ENCODE peak calls at places on chromosomes 13 and 19, in four cellular contexts. One of them, this sample, is unnamed.
A peak's percentile ranks its signal among the peaks of the same experiment; 100 is the strongest.

GRCh38 chr13:91652389-91652788 is 254.0 kb downstream of the GPC5 start:
- DNase-seq in GM12878: no peak
- DNase-seq in K562: no peak
- DNase-seq in HepG2: no peak
- DNase-seq in this sample: no peak

GRCh38 chr13:32726374-32727037 is 140.3 kb downstream of the PDS5B start:
- DNase-seq in K562: no peak
- DNase-seq in GM12878: no peak
- DNase-seq in HepG2: no peak
- DNase-seq in this sample: no peak

GRCh38 chr19:50258918-50259372 is 55.5 kb downstream of the MYH14 start:
- DNase-seq in K562: peak; percentile 65
- DNase-seq in HepG2: no peak
- DNase-seq in GM12878: no peak
- DNase-seq in this sample: peak; percentile 36

GRCh38 chr19:36605101-36605838 is at the start of gene ZNF382:
- DNase-seq in GM12878: peak; percentile 17
- DNase-seq in K562: no peak
- DNase-seq in HepG2: peak; percentile 63
- DNase-seq in this sample: peak; percentile 60

GRCh38 chr19:14127176-14127575 is 9.2 kb downstream of the ASF1B start:
- DNase-seq in HepG2: no peak
- DNase-seq in GM12878: no peak
- DNase-seq in K562: no peak
- DNase-seq in this sample: no peak

GRCh38 chr19:50327461-50328256 is 1.5 kb downstream of the KCNC3 start:
- DNase-seq in HepG2: no peak
- DNase-seq in GM12878: no peak
- DNase-seq in K562: no peak
- DNase-seq in this sample: no peak

GRCh38 chr19:2982556-2982955 is 5.2 kb downstream of the TLE6 start:
- DNase-seq in K562: peak; percentile 6
- DNase-seq in HepG2: no peak
- DNase-seq in GM12878: no peak
- DNase-seq in this sample: no peak

GRCh38 chr13:60583911-60584753 is 187.1 kb downstream of the TDRD3 start:
- DNase-seq in HepG2: no peak
- DNase-seq in GM12878: no peak
- DNase-seq in K562: peak; percentile 14
- DNase-seq in this sample: peak; percentile 64

GRCh38 chr19:36182612-36183454 is 30.6 kb upstream of the COX7A1 start:
- DNase-seq in K562: no peak
- DNase-seq in HepG2: no peak
- DNase-seq in GM12878: no peak
- DNase-seq in this sample: no peak

GRCh38 chr19:35380450-35381124 is 9.7 kb downstream of the GPR42 start:
- DNase-seq in K562: peak; percentile 80
- DNase-seq in GM12878: no peak
- DNase-seq in HepG2: peak; percentile 89
- DNase-seq in this sample: no peak

GRCh38 chr19:53808710-53809125 is 15.4 kb downstream of the NLRP12 start:
- DNase-seq in HepG2: peak; percentile 68
- DNase-seq in GM12878: no peak
- DNase-seq in K562: peak; percentile 1
- DNase-seq in this sample: no peak

GRCh38 chr19:52170863-52171320 is 529 bp downstream of the ZNF836 start:
- DNase-seq in K562: no peak
- DNase-seq in HepG2: no peak
- DNase-seq in GM12878: no peak
- DNase-seq in this sample: no peak

GRCh38 chr19:39077323-39077722 is 6.8 kb upstream of the ACP7 start:
- DNase-seq in GM12878: no peak
- DNase-seq in K562: no peak
- DNase-seq in HepG2: no peak
- DNase-seq in this sample: no peak

GRCh38 chr19:11361771-11362731 is 6.8 kb downstream of the PLPPR2 start:
- DNase-seq in HepG2: no peak
- DNase-seq in GM12878: no peak
- DNase-seq in K562: peak; percentile 58
- DNase-seq in this sample: no peak

GRCh38 chr19:3366104-3366760 is at the start of gene NFIC:
- DNase-seq in K562: peak; percentile 80
- DNase-seq in GM12878: no peak
- DNase-seq in HepG2: no peak
- DNase-seq in this sample: no peak

GRCh38 chr19:13588953-13589833 is 82.9 kb upstream of the CACNA1A start:
- DNase-seq in GM12878: no peak
- DNase-seq in K562: peak; percentile 79
- DNase-seq in HepG2: peak; percentile 22
- DNase-seq in this sample: peak; percentile 97

GRCh38 chr13:44271915-44272341 is 101.7 kb upstream of the SERP2 start:
- DNase-seq in GM12878: no peak
- DNase-seq in HepG2: no peak
- DNase-seq in K562: no peak
- DNase-seq in this sample: no peak

GRCh38 chr13:51050021-51050886 is 60.8 kb downstream of the C13orf42 start:
- DNase-seq in HepG2: no peak
- DNase-seq in GM12878: no peak
- DNase-seq in K562: no peak
- DNase-seq in this sample: no peak

GRCh38 chr13:67231481-67231940 is 1.4 kb upstream of the PCDH9 start:
- DNase-seq in GM12878: no peak
- DNase-seq in HepG2: no peak
- DNase-seq in K562: no peak
- DNase-seq in this sample: no peak

GRCh38 chr13:32391101-32391620 is 36.8 kb downstream of the N4BP2L1 start:
- DNase-seq in GM12878: no peak
- DNase-seq in HepG2: no peak
- DNase-seq in K562: no peak
- DNase-seq in this sample: no peak

GRCh38 chr19:39362682-39363657 is 20.7 kb downstream of the SAMD4B start:
- DNase-seq in GM12878: no peak
- DNase-seq in HepG2: no peak
- DNase-seq in K562: no peak
- DNase-seq in this sample: no peak

GRCh38 chr19:33194884-33195710 is 967 bp downstream of the LRP3 start:
- DNase-seq in GM12878: no peak
- DNase-seq in K562: no peak
- DNase-seq in HepG2: peak; percentile 67
- DNase-seq in this sample: no peak

GRCh38 chr19:52603558-52604207 is 33.6 kb downstream of the ZNF701 start:
- DNase-seq in HepG2: no peak
- DNase-seq in GM12878: no peak
- DNase-seq in K562: no peak
- DNase-seq in this sample: no peak

GRCh38 chr13:98397221-98397620 is 179.7 kb downstream of the STK24 start:
- DNase-seq in K562: no peak
- DNase-seq in GM12878: no peak
- DNase-seq in HepG2: no peak
- DNase-seq in this sample: no peak

GRCh38 chr19:45117167-45117594 is 24.2 kb downstream of the PPP1R37 start:
- DNase-seq in K562: peak; percentile 51
- DNase-seq in GM12878: peak; percentile 73
- DNase-seq in HepG2: no peak
- DNase-seq in this sample: no peak

GRCh38 chr19:18425515-18426415 is 6.6 kb downstream of the SSBP4 start:
- DNase-seq in GM12878: no peak
- DNase-seq in K562: no peak
- DNase-seq in HepG2: no peak
- DNase-seq in this sample: no peak

GRCh38 chr19:29477831-29478577 is 47.8 kb upstream of the VSTM2B start:
- DNase-seq in GM12878: no peak
- DNase-seq in K562: no peak
- DNase-seq in HepG2: no peak
- DNase-seq in this sample: peak; percentile 29

DNA sequence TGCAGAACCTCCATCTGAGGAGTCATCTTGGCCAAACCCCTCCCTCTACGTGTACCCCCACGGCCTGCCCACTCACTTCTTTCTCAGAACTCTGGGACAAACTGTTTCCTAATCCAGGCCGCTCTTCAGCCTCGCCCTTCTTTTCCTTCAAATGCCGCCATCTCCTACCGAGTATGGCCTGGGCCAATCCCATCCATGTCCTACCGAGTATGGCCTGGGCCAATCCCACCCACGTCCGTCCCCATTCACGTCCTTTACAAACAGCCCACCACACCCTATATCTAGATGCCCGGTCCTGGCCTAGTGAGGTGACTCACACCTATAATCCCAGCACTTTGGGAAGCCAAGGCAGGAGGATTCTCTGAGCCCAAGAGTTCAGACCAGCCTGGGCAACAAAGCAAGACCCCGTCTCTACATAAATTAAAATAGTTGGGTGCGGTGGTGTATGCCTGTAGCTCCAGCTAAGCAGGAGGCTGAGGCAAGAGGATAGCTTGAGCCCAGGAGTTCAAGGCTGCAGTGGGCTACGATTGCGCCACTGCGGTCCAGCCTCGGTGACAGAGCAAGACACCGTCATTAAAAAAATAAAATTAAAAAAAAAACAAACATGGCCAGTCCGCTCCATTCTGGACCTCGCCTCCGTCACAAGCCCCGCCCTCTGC is 1.0 kb downstream of the TMEM160 start:
- DNase-seq in K562: no peak
- DNase-seq in HepG2: no peak
- DNase-seq in GM12878: no peak
- DNase-seq in this sample: no peak
- TF ChIP-seq CHD2 in K562: no peak
- TF ChIP-seq CHD2 in HepG2: no peak
- TF ChIP-seq CHD2 in GM12878: no peak
- TF ChIP-seq CHD2 in this sample: no peak

GRCh38 chr13:27251166-27252088 is at the start of gene RPL21:
- DNase-seq in K562: peak; percentile 77
- DNase-seq in HepG2: peak; percentile 91
- DNase-seq in GM12878: peak; percentile 86
- DNase-seq in this sample: peak; percentile 80

GRCh38 chr13:27245610-27246009 is 5.7 kb upstream of the RPL21 start:
- DNase-seq in GM12878: no peak
- DNase-seq in HepG2: no peak
- DNase-seq in K562: no peak
- DNase-seq in this sample: no peak

GRCh38 chr13:27252467-27252866 is 1.1 kb downstream of the RPL21 start:
- DNase-seq in HepG2: no peak
- DNase-seq in K562: no peak
- DNase-seq in GM12878: no peak
- DNase-seq in this sample: no peak

DNA sequence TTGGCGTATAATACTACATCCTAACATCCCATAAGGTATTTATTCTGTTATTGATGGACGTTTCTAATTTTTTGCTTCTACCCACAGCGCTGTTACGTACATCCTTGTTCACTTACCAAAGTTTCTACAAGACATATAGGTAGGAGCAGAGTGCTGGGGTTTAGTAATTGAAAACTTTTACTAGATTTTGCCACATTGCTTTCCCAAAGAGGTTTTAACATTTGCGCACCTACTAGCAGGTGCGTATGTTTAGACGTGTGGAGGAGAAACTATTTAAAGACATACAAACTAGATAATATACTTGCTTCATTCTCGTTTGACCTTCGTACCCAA is 559 bp upstream of the RPL21 start:
- DNase-seq in GM12878: no peak
- DNase-seq in K562: no peak
- DNase-seq in HepG2: no peak
- DNase-seq in this sample: no peak
- H3K4me2 ChIP-seq in GM12878: peak overlapping the region; percentile 60
- H3K4me2 ChIP-seq in K562: peak overlapping the region; percentile 96
- H3K4me2 ChIP-seq in HepG2: peak overlapping the region; percentile 84
- H3K4me2 ChIP-seq in this sample: peak overlapping the region; percentile 57

GRCh38 chr13:99983401-99984133 is 2.0 kb downstream of the ZIC2 start:
- DNase-seq in K562: no peak
- DNase-seq in HepG2: no peak
- DNase-seq in GM12878: no peak
- DNase-seq in this sample: no peak
- TF ChIP-seq ATF2 in K562: no peak
- TF ChIP-seq ATF2 in HepG2: no peak
- TF ChIP-seq ATF2 in GM12878: no peak
- TF ChIP-seq ATF2 in this sample: no peak

GRCh38 chr13:113977976-113978375 is 4.1 kb upstream of the C13orf46 start:
- DNase-seq in GM12878: no peak
- DNase-seq in K562: no peak
- DNase-seq in HepG2: no peak
- DNase-seq in this sample: no peak
- TF ChIP-seq CHD2 in GM12878: no peak
- TF ChIP-seq CHD2 in K562: no peak
- TF ChIP-seq CHD2 in HepG2: no peak
- TF ChIP-seq CHD2 in this sample: no peak

GRCh38 chr13:46329624-46330023 is 57.4 kb downstream of the RUBCNL start:
- DNase-seq in HepG2: no peak
- DNase-seq in K562: no peak
- DNase-seq in GM12878: no peak
- DNase-seq in this sample: no peak

GRCh38 chr13:46321494-46322225 is 65.4 kb downstream of the RUBCNL start:
- DNase-seq in K562: peak; percentile 43
- DNase-seq in HepG2: peak; percentile 18
- DNase-seq in GM12878: peak; percentile 24
- DNase-seq in this sample: peak; percentile 9

GRCh38 chr13:46327256-46327655 is 59.8 kb downstream of the RUBCNL start:
- DNase-seq in GM12878: no peak
- DNase-seq in K562: no peak
- DNase-seq in HepG2: no peak
- DNase-seq in this sample: no peak

DNA sequence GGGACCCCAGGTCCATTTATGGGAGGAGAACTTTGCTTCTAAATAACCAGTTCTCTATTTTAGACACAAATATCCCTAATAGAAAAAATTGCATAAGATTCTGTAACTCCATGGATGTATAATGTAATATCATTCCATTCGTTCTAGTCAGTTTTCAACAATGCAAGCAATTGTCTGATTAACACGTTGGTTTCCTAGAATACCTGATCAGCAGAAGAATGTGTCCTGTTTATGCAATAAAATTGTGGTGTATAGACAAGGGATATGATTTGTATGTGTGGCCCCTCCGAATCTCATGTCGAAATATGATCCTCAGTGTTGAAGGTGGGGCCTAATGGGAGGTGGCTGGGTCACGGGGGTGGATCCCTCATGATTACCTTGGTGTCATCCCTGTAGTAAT is 62.1 kb downstream of the RUBCNL start:
- DNase-seq in HepG2: no peak
- DNase-seq in GM12878: no peak
- DNase-seq in K562: no peak
- DNase-seq in this sample: no peak
- H3K4me2 ChIP-seq in HepG2: no peak overlapping the region
- H3K4me2 ChIP-seq in GM12878: no peak overlapping the region
- H3K4me2 ChIP-seq in K562: no peak overlapping the region
- H3K4me2 ChIP-seq in this sample: no peak overlapping the region

This sample was measured in H1.